ENCODE peak calls at places on chromosomes 11 and 22, in five cellular contexts. H, D, N, Q and T are unnamed samples.

GRCh38 chr11:61841636-61842332 is 13.7 kb downstream of the FADS2 start:
- DNase-seq in H (no peak), D (no peak), N (no peak), Q (no peak), T (no peak)

GRCh38 chr11:109130910-109131309 is 291.1 kb upstream of the C11orf87 start:
- DNase-seq in H (no peak), D (no peak), N (no peak), Q (no peak), T (no peak)

GRCh38 chr11:110759972-110760381 is 47.7 kb upstream of the ARHGAP20 start:
- DNase-seq in H (no peak), D (peak; percentile 78), N (peak; percentile 34), Q (peak; percentile 89), T (no peak)

GRCh38 chr11:33733978-33734377 is 2.2 kb downstream of the CD59 start:
- DNase-seq in H (no peak), D (no peak), N (peak; percentile 39), Q (no peak), T (no peak)

GRCh38 chr22:20965104-20965887 is 1.8 kb upstream of the AIFM3 start:
- DNase-seq in H (no peak), D (no peak), N (no peak), Q (no peak), T (no peak)

GRCh38 chr11:120017582-120017981 is 120.3 kb downstream of the TRIM29 start:
- DNase-seq in H (no peak), D (no peak), N (no peak), Q (no peak), T (no peak)

GRCh38 chr22:46619830-46620501 is at the start of gene GRAMD4:
- DNase-seq in H (peak; percentile 21), D (no peak), N (peak; percentile 11), Q (no peak), T (no peak)

GRCh38 chr11:2725367-2726300 is 25.8 kb upstream of the KCNQ1OT1 start:
- DNase-seq in H (no peak), D (peak; percentile 76), N (peak; percentile 49), Q (peak; percentile 89), T (no peak)

GRCh38 chr11:3058753-3059664 is 1.8 kb upstream of the CARS1 start:
- DNase-seq in H (no peak), D (peak; percentile 94), N (peak; percentile 97), Q (peak; percentile 86), T (no peak)

GRCh38 chr22:38276161-38276560 is 3.4 kb upstream of the TMEM184B start:
- DNase-seq in H (no peak), D (no peak), N (no peak), Q (no peak), T (no peak)

GRCh38 chr22:29351891-29352290 is 36.4 kb upstream of the RASL10A start:
- DNase-seq in H (no peak), D (no peak), N (no peak), Q (no peak), T (no peak)

GRCh38 chr11:76625787-76626186 is 44.8 kb downstream of the LRRC32 start:
- DNase-seq in H (no peak), D (no peak), N (no peak), Q (peak; percentile 27), T (no peak)

GRCh38 chr22:48779661-48780596 is 1047.7 kb downstream of the BRD1 start:
- DNase-seq in H (no peak), D (no peak), N (no peak), Q (no peak), T (no peak)

GRCh38 chr11:7004482-7004881 is 15.7 kb downstream of the ZNF214 start:
- DNase-seq in H (no peak), D (peak; percentile 17), N (peak; percentile 97), Q (peak; percentile 39), T (no peak)

GRCh38 chr22:25395468-25395867 is 169.0 kb upstream of the GRK3 start:
- DNase-seq in H (no peak), D (no peak), N (no peak), Q (no peak), T (no peak)

GRCh38 chr11:19472679-19473078 is 231.9 kb upstream of the E2F8 start:
- DNase-seq in H (no peak), D (no peak), N (peak; percentile 20), Q (no peak), T (no peak)

GRCh38 chr22:45576273-45576625 is 73.6 kb downstream of the FBLN1 start:
- DNase-seq in H (no peak), D (no peak), N (no peak), Q (no peak), T (no peak)

GRCh38 chr22:48079505-48080295 is 1317.2 kb downstream of the TBC1D22A start:
- DNase-seq in H (no peak), D (no peak), N (no peak), Q (no peak), T (no peak)

GRCh38 chr11:20873054-20873453 is 203.7 kb downstream of the NELL1 start:
- DNase-seq in H (peak; percentile 85), D (no peak), N (peak; percentile 8), Q (no peak), T (no peak)

GRCh38 chr22:18056161-18056666 is 21.6 kb upstream of the PEX26 start:
- DNase-seq in H (no peak), D (peak; percentile 70), N (peak; percentile 91), Q (peak; percentile 82), T (no peak)

GRCh38 chr11:16012125-16012751 is 344.1 kb downstream of the SOX6 start:
- DNase-seq in H (no peak), D (no peak), N (no peak), Q (no peak), T (no peak)

GRCh38 chr11:3894128-3894731 is 38.8 kb downstream of the STIM1 start:
- DNase-seq in H (no peak), D (peak; percentile 31), N (peak; percentile 30), Q (no peak), T (no peak)

GRCh38 chr22:32204211-32204855 is 540 bp downstream of the RFPL2 start:
- DNase-seq in H (no peak), D (no peak), N (no peak), Q (no peak), T (no peak)
- H3K4me3 ChIP-seq in H (no peak overlapping the region), D (no peak overlapping the region), N (no peak overlapping the region), Q (no peak overlapping the region), T (peak overlapping the region; percentile 41)

GRCh38 chr11:14073821-14074529 is 111.5 kb downstream of the SPON1 start:
- DNase-seq in H (no peak), D (no peak), N (peak; percentile 70), Q (peak; percentile 62), T (no peak)

GRCh38 chr11:14070866-14071265 is 108.3 kb downstream of the SPON1 start:
- DNase-seq in H (no peak), D (no peak), N (peak; percentile 35), Q (peak; percentile 23), T (no peak)

GRCh38 chr11:14078941-14079522 is 116.5 kb downstream of the SPON1 start:
- DNase-seq in H (no peak), D (no peak), N (no peak), Q (no peak), T (no peak)

GRCh38 chr11:14075679-14076078 is 113.2 kb downstream of the SPON1 start:
- DNase-seq in H (no peak), D (no peak), N (no peak), Q (no peak), T (no peak)

GRCh38 chr11:14075118-14075601 is 112.6 kb downstream of the SPON1 start:
- DNase-seq in H (no peak), D (no peak), N (peak; percentile 73), Q (no peak), T (no peak)
- H3K4me3 ChIP-seq in H (no peak overlapping the region), D (no peak overlapping the region), N (no peak overlapping the region), Q (no peak overlapping the region), T (no peak overlapping the region)

GRCh38 chr11:75040167-75040770 is 51.5 kb downstream of the NEU3 start:
- DNase-seq in H (no peak), D (no peak), N (no peak), Q (no peak), T (no peak)

GRCh38 chr11:75033916-75034315 is 45.2 kb downstream of the NEU3 start:
- DNase-seq in H (no peak), D (no peak), N (no peak), Q (no peak), T (no peak)

GRCh38 chr11:75032550-75032935 is 43.8 kb downstream of the NEU3 start:
- DNase-seq in H (no peak), D (no peak), N (no peak), Q (no peak), T (no peak)

GRCh38 chr11:75031771-75032549 is 43.2 kb downstream of the NEU3 start:
- DNase-seq in H (peak; percentile 91), D (peak; percentile 74), N (peak; percentile 82), Q (peak; percentile 66), T (peak; percentile 68)

GRCh38 chr11:75035911-75036536 is 47.3 kb downstream of the NEU3 start:
- DNase-seq in H (no peak), D (no peak), N (peak; percentile 56), Q (no peak), T (no peak)
- H3K4me3 ChIP-seq in H (no peak overlapping the region), D (no peak overlapping the region), N (no peak overlapping the region), Q (no peak overlapping the region), T (no peak overlapping the region)

GRCh38 chr22:40955516-40955915 is 4.3 kb downstream of the RBX1 start:
- DNase-seq in H (no peak), D (peak; percentile 89), N (peak; percentile 81), Q (peak; percentile 42), T (no peak)

GRCh38 chr22:40950888-40951794 is at the start of gene RBX1:
- DNase-seq in H (peak; percentile 99), D (peak; percentile 99), N (peak; percentile 100), Q (peak; percentile 99), T (peak; percentile 92)

GRCh38 chr22:40954095-40954494 is 2.9 kb downstream of the RBX1 start:
- DNase-seq in H (no peak), D (no peak), N (no peak), Q (no peak), T (no peak)

GRCh38 chr22:40951795-40952602 is 821 bp downstream of the RBX1 start:
- DNase-seq in H (no peak), D (no peak), N (peak; percentile 56), Q (no peak), T (no peak)

GRCh38 chr22:40953446-40953845 is 2.3 kb downstream of the RBX1 start:
- DNase-seq in H (no peak), D (peak; percentile 46), N (no peak), Q (no peak), T (no peak)
- H3K4me3 ChIP-seq in H (no peak overlapping the region), D (no peak overlapping the region), N (peak overlapping the region; percentile 77), Q (no peak overlapping the region), T (no peak overlapping the region)

GRCh38 chr11:65891180-65892136 is 985 bp downstream of the CCDC85B start:
- DNase-seq in H (peak; percentile 78), D (no peak), N (peak; percentile 64), Q (peak; percentile 37), T (no peak)

GRCh38 chr11:65892661-65893317 is 2.3 kb downstream of the CCDC85B start:
- DNase-seq in H (no peak), D (no peak), N (no peak), Q (no peak), T (no peak)

GRCh38 chr11:65896009-65896999 is 3.9 kb downstream of the FOSL1 start:
- DNase-seq in H (no peak), D (no peak), N (peak; percentile 60), Q (no peak), T (no peak)

GRCh38 chr11:65895482-65895981 is 4.7 kb downstream of the FOSL1 start:
- DNase-seq in H (no peak), D (no peak), N (peak; percentile 50), Q (no peak), T (no peak)

GRCh38 chr11:65894034-65894591 is 3.6 kb downstream of the CCDC85B start:
- DNase-seq in H (no peak), D (no peak), N (no peak), Q (no peak), T (peak; percentile 70)
- H3K4me3 ChIP-seq in H (no peak overlapping the region), D (no peak overlapping the region), N (peak overlapping the region; percentile 95), Q (peak overlapping the region; percentile 23), T (no peak overlapping the region)